ENCODE peak calls at places on chromosomes 1 and 21, in four cellular contexts. One of them, this sample, is unnamed.

GRCh38 chr1:229117664-229118300 is 153.1 kb upstream of the RAB4A start:
- DNase-seq in nephron progenitor cell: no peak
- DNase-seq in colonic mucosa: peak; percentile 53
- DNase-seq in heart right ventricle: peak; percentile 43
- DNase-seq in this sample: no peak

GRCh38 chr1:17984510-17985085 is 123.0 kb upstream of the IGSF21 start:
- DNase-seq in nephron progenitor cell: peak; percentile 64
- DNase-seq in colonic mucosa: peak; percentile 49
- DNase-seq in heart right ventricle: no peak
- DNase-seq in this sample: peak; percentile 55

GRCh38 chr1:35269190-35269988 is 880 bp downstream of the ZMYM4 start:
- DNase-seq in nephron progenitor cell: no peak
- DNase-seq in colonic mucosa: peak; percentile 21
- DNase-seq in heart right ventricle: no peak
- DNase-seq in this sample: no peak

GRCh38 chr1:180911640-180912161 is 996 bp upstream of the KIAA1614 start:
- DNase-seq in nephron progenitor cell: no peak
- DNase-seq in colonic mucosa: no peak
- DNase-seq in heart right ventricle: no peak
- DNase-seq in this sample: no peak

GRCh38 chr1:69673301-69673700 is 105.6 kb downstream of the LRRC7 start:
- DNase-seq in nephron progenitor cell: no peak
- DNase-seq in colonic mucosa: no peak
- DNase-seq in heart right ventricle: no peak
- DNase-seq in this sample: no peak

GRCh38 chr1:59146651-59147358 is 150.1 kb upstream of the FGGY start:
- DNase-seq in nephron progenitor cell: peak; percentile 75
- DNase-seq in colonic mucosa: peak; percentile 62
- DNase-seq in heart right ventricle: peak; percentile 61
- DNase-seq in this sample: peak; percentile 41

GRCh38 chr21:43331962-43332458 is 94.9 kb downstream of the SIK1 start:
- DNase-seq in nephron progenitor cell: no peak
- DNase-seq in colonic mucosa: no peak
- DNase-seq in heart right ventricle: peak; percentile 58
- DNase-seq in this sample: no peak

GRCh38 chr1:179252606-179253005 is 23.1 kb upstream of the ABL2 start:
- DNase-seq in nephron progenitor cell: no peak
- DNase-seq in colonic mucosa: no peak
- DNase-seq in heart right ventricle: no peak
- DNase-seq in this sample: no peak

GRCh38 chr1:58999676-59000075 is 215.8 kb upstream of the JUN start:
- DNase-seq in nephron progenitor cell: no peak
- DNase-seq in colonic mucosa: no peak
- DNase-seq in heart right ventricle: no peak
- DNase-seq in this sample: no peak

GRCh38 chr1:205664399-205665108 is 15.8 kb downstream of the SLC45A3 start:
- DNase-seq in nephron progenitor cell: no peak
- DNase-seq in colonic mucosa: peak; percentile 73
- DNase-seq in heart right ventricle: no peak
- DNase-seq in this sample: peak; percentile 33

GRCh38 chr1:201395936-201396335 is 3.2 kb downstream of the LAD1 start:
- DNase-seq in nephron progenitor cell: no peak
- DNase-seq in colonic mucosa: no peak
- DNase-seq in heart right ventricle: no peak
- DNase-seq in this sample: no peak

This sample was measured in D341Med.